ENCODE peak calls at places on chromosome 11, in ten cellular contexts. F, U, Z, Y, T, C, D, O, G and P are unnamed samples.

GRCh38 chr11:80163011-80163410 is 722.2 kb upstream of the TENM4 start:
- DNase-seq in F (no peak), U (no peak), Z (peak), Y (no peak), T (peak), C (no peak), D (no peak), O (peak), G (no peak), P (no peak)

GRCh38 chr11:120522736-120523135 is 11.2 kb downstream of the GRIK4 start:
- DNase-seq in F (no peak), U (no peak), Z (no peak), Y (peak), T (no peak), C (no peak), D (no peak), O (no peak), G (no peak), P (no peak)

GRCh38 chr11:12182650-12183511 is 72.5 kb downstream of the MICAL2 start:
- DNase-seq in F (peak), U (peak), Z (peak), Y (no peak), T (peak), C (peak), D (peak), O (peak), G (peak), P (peak)

GRCh38 chr11:32987851-32988250 is 27.8 kb upstream of the DEPDC7 start:
- DNase-seq in F (no peak), U (no peak), Z (no peak), Y (no peak), T (no peak), C (no peak), D (no peak), O (no peak), G (no peak), P (no peak)

GRCh38 chr11:100593321-100593720 is 93.8 kb upstream of the ARHGAP42 start:
- DNase-seq in F (no peak), U (no peak), Z (no peak), Y (no peak), T (peak), C (no peak), D (peak), O (peak), G (no peak), P (no peak)

GRCh38 chr11:130428271-130428670 is at the start of gene ADAMTS8:
- DNase-seq in F (peak), U (no peak), Z (no peak), Y (no peak), T (no peak), C (no peak), D (no peak), O (no peak), G (no peak), P (no peak)

GRCh38 chr11:6655790-6656580 is at the start of gene DCHS1:
- DNase-seq in F (no peak), U (peak), Z (no peak), Y (no peak), T (no peak), C (peak), D (no peak), O (no peak), G (no peak), P (no peak)

GRCh38 chr11:67266424-67267187 is at the start of gene GRK2:
- DNase-seq in F (peak), U (peak), Z (no peak), Y (peak), T (peak), C (peak), D (no peak), O (no peak), G (no peak), P (no peak)

GRCh38 chr11:61495801-61496601 is 12.5 kb upstream of the LRRC10B start:
- DNase-seq in F (no peak), U (no peak), Z (no peak), Y (no peak), T (peak), C (no peak), D (peak), O (no peak), G (no peak), P (no peak)

GRCh38 chr11:92917927-92918326 is 51.5 kb upstream of the MTNR1B start:
- DNase-seq in F (no peak), U (no peak), Z (no peak), Y (no peak), T (no peak), C (no peak), D (no peak), O (no peak), G (no peak), P (no peak)

GRCh38 chr11:2213384-2213842 is 41.8 kb upstream of the TH start:
- DNase-seq in F (no peak), U (no peak), Z (no peak), Y (no peak), T (no peak), C (no peak), D (no peak), O (no peak), G (peak), P (no peak)

GRCh38 chr11:62923634-62924411 is 2.7 kb upstream of the CHRM1 start:
- DNase-seq in F (no peak), U (no peak), Z (no peak), Y (no peak), T (no peak), C (peak), D (no peak), O (no peak), G (no peak), P (no peak)

GRCh38 chr11:2662024-2662312 is 37.8 kb downstream of the KCNQ1OT1 start:
- DNase-seq in F (no peak), U (no peak), Z (no peak), Y (no peak), T (no peak), C (no peak), D (no peak), O (no peak), G (no peak), P (no peak)

GRCh38 chr11:64206457-64207246 is at the start of gene FERMT3:
- DNase-seq in F (peak), U (peak), Z (no peak), Y (no peak), T (no peak), C (peak), D (no peak), O (no peak), G (peak), P (no peak)

GRCh38 chr11:86608251-86608799 is 64.1 kb downstream of the ME3 start:
- DNase-seq in F (peak), U (peak), Z (peak), Y (peak), T (peak), C (peak), D (peak), O (peak), G (peak), P (peak)

GRCh38 chr11:17892409-17892808 is 120.4 kb downstream of the SERGEF start:
- DNase-seq in F (no peak), U (no peak), Z (no peak), Y (no peak), T (no peak), C (no peak), D (no peak), O (no peak), G (no peak), P (no peak)

GRCh38 chr11:19472679-19473078 is 231.9 kb upstream of the E2F8 start:
- DNase-seq in F (no peak), U (no peak), Z (peak), Y (no peak), T (no peak), C (no peak), D (no peak), O (no peak), G (no peak), P (no peak)

GRCh38 chr11:67563354-67564114 is 20.1 kb upstream of the GSTP1 start:
- DNase-seq in F (no peak), U (peak), Z (peak), Y (no peak), T (peak), C (no peak), D (peak), O (peak), G (peak), P (peak)

GRCh38 chr11:1922411-1923113 is 3.1 kb downstream of the TNNT3 start:
- DNase-seq in F (peak), U (no peak), Z (no peak), Y (no peak), T (no peak), C (no peak), D (no peak), O (no peak), G (no peak), P (no peak)

GRCh38 chr11:45857834-45858492 is 10.7 kb downstream of the CRY2 start:
- DNase-seq in F (no peak), U (peak), Z (peak), Y (no peak), T (peak), C (no peak), D (no peak), O (peak), G (peak), P (peak)

GRCh38 chr11:58628446-58628845 is 6.0 kb downstream of the CNTF start:
- DNase-seq in F (no peak), U (no peak), Z (peak), Y (no peak), T (peak), C (no peak), D (no peak), O (peak), G (peak), P (peak)

GRCh38 chr11:19259487-19260345 is 19.0 kb upstream of the E2F8 start:
- DNase-seq in F (peak), U (peak), Z (peak), Y (peak), T (peak), C (peak), D (peak), O (peak), G (peak), P (no peak)

GRCh38 chr11:57792870-57793269 is 31.3 kb downstream of the CTNND1 start:
- DNase-seq in F (peak), U (no peak), Z (peak), Y (no peak), T (no peak), C (no peak), D (no peak), O (no peak), G (no peak), P (no peak)

GRCh38 chr11:41660585-41660984 is 201.1 kb upstream of the LRRC4C start:
- DNase-seq in F (peak), U (no peak), Z (no peak), Y (no peak), T (no peak), C (no peak), D (no peak), O (no peak), G (no peak), P (no peak)
- TF ChIP-seq CTCF in F (peak), U (no peak), Z (no peak), Y (no peak), T (no peak), C (no peak), D (no peak), O (peak), G (no peak), P (no peak)

GRCh38 chr11:837189-837989 is 4.6 kb downstream of the CD151 start:
- DNase-seq in F (peak), U (no peak), Z (no peak), Y (no peak), T (no peak), C (peak), D (no peak), O (no peak), G (no peak), P (no peak)

GRCh38 chr11:836700-837099 is 3.9 kb downstream of the CD151 start:
- DNase-seq in F (no peak), U (no peak), Z (no peak), Y (no peak), T (no peak), C (no peak), D (no peak), O (no peak), G (no peak), P (no peak)

GRCh38 chr11:838441-839279 is 3.7 kb downstream of the POLR2L start:
- DNase-seq in F (peak), U (no peak), Z (peak), Y (no peak), T (no peak), C (no peak), D (no peak), O (no peak), G (no peak), P (no peak)

GRCh38 chr11:839280-839623 is 3.1 kb downstream of the POLR2L start:
- DNase-seq in F (no peak), U (no peak), Z (no peak), Y (no peak), T (no peak), C (no peak), D (no peak), O (no peak), G (no peak), P (no peak)

GRCh38 chr11:837990-838307 is 4.4 kb downstream of the POLR2L start:
- DNase-seq in F (no peak), U (no peak), Z (no peak), Y (no peak), T (no peak), C (no peak), D (no peak), O (no peak), G (no peak), P (no peak)
- H3K4me3 ChIP-seq in F (no peak), U (no peak), Z (no peak), Y (no peak), T (no peak), C (no peak), D (no peak), O (no peak), G (no peak), P (no peak)

DNA sequence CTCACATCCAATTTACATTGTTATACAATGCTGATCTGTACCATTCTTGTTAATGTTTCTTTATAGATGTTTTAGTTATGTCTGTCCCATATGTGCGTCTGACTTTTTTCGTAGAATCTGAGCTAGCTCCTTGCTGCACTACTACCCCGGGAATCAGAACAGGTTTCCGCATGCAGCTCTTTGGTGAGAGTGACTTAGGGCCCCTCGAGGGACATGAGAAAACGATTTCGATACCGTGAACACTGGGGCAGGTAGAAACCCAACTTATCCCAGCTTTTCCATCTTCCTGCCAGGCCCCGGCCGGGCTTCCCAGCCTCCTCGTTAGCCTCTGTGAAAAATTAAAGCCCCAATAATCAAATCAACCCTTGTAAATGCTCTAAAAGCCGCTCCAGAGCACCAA is 23.4 kb upstream of the PKNOX2 start:
- DNase-seq in F (no peak), U (no peak), Z (no peak), Y (no peak), T (no peak), C (no peak), D (no peak), O (no peak), G (no peak), P (no peak)
- TF ChIP-seq CTCF in F (no peak), U (no peak), Z (no peak), Y (no peak), T (no peak), C (no peak), D (no peak), O (no peak), G (no peak), P (no peak)

GRCh38 chr11:71453021-71453910 is at the start of gene NADSYN1:
- DNase-seq in F (peak), U (peak), Z (peak), Y (peak), T (peak), C (peak), D (peak), O (peak), G (peak), P (no peak)

GRCh38 chr11:71452354-71453020 is 516 bp upstream of the NADSYN1 start:
- DNase-seq in F (peak), U (peak), Z (peak), Y (peak), T (peak), C (no peak), D (no peak), O (no peak), G (peak), P (no peak)

GRCh38 chr11:71456294-71456693 is 3.3 kb downstream of the NADSYN1 start:
- DNase-seq in F (no peak), U (no peak), Z (no peak), Y (no peak), T (no peak), C (no peak), D (no peak), O (no peak), G (no peak), P (no peak)

GRCh38 chr11:71453911-71454304 is 905 bp downstream of the NADSYN1 start:
- DNase-seq in F (no peak), U (no peak), Z (no peak), Y (no peak), T (no peak), C (no peak), D (no peak), O (no peak), G (no peak), P (no peak)

DNA sequence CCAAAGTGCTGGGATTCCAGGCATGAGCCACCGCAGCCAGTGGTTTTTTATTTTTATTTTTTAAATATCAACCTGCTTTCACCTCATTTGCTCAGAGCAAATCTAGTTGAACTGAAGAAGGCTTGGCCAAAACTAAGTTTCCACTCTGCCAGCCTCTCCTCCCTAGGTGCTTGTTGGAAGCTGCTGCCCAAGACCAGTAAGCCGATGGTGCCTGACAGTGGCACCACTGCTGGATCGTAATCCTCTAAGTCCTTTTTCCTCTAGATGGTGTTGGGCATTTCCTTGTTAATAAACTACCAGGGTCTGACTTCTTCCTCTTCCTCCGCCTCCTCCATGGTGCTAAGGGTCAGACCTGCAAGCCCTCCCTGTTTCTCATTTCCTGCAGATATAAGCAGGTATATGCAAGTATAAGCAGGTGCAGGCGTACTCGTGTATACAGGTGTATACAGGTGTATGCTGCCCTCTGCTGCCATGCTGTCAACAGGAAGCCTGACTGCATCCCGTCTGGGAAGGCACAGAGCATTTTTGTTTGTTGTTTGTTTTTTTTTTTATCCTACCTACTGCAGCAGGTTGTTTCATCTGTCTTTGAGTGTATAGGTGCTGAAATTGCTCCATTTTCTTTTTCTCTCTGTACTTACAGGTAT is 1.6 kb downstream of the NADSYN1 start:
- DNase-seq in F (no peak), U (no peak), Z (no peak), Y (no peak), T (no peak), C (no peak), D (no peak), O (no peak), G (no peak), P (no peak)
- H3K4me3 ChIP-seq in F (peak), U (no peak), Z (peak), Y (peak), T (no peak), C (no peak), D (peak), O (no peak), G (peak), P (peak)

GRCh38 chr11:112828433-112828832 is 132.8 kb upstream of the NCAM1 start:
- DNase-seq in F (no peak), U (no peak), Z (no peak), Y (no peak), T (no peak), C (no peak), D (no peak), O (no peak), G (no peak), P (no peak)
- TF ChIP-seq CTCF in F (no peak), U (no peak), Z (no peak), Y (no peak), T (no peak), C (no peak), D (no peak), O (no peak), G (no peak), P (no peak)

GRCh38 chr11:65418431-65418680 is 4.2 kb upstream of the NEAT1 start:
- DNase-seq in F (no peak), U (no peak), Z (no peak), Y (no peak), T (no peak), C (no peak), D (no peak), O (no peak), G (peak), P (no peak)
- H3K4me3 ChIP-seq in F (peak), U (peak), Z (peak), Y (peak), T (no peak), C (peak), D (peak), O (peak), G (peak), P (peak)

GRCh38 chr11:72598466-72598865 is 75.8 kb downstream of the PDE2A start:
- DNase-seq in F (no peak), U (no peak), Z (no peak), Y (no peak), T (no peak), C (no peak), D (no peak), O (no peak), G (no peak), P (no peak)

GRCh38 chr11:72600557-72600956 is 73.7 kb downstream of the PDE2A start:
- DNase-seq in F (no peak), U (no peak), Z (no peak), Y (no peak), T (no peak), C (no peak), D (no peak), O (no peak), G (no peak), P (no peak)

GRCh38 chr11:72602250-72602904 is 71.8 kb downstream of the PDE2A start:
- DNase-seq in F (no peak), U (no peak), Z (no peak), Y (no peak), T (no peak), C (no peak), D (no peak), O (no peak), G (no peak), P (no peak)

GRCh38 chr11:72599325-72600117 is 74.7 kb downstream of the PDE2A start:
- DNase-seq in F (no peak), U (no peak), Z (no peak), Y (no peak), T (no peak), C (no peak), D (no peak), O (no peak), G (no peak), P (no peak)

GRCh38 chr11:72598901-72599300 is 75.3 kb downstream of the PDE2A start:
- DNase-seq in F (no peak), U (no peak), Z (peak), Y (no peak), T (peak), C (peak), D (no peak), O (no peak), G (peak), P (no peak)
- TF ChIP-seq CTCF in F (peak), U (no peak), Z (peak), Y (peak), T (peak), C (peak), D (peak), O (peak), G (peak), P (peak)

DNA sequence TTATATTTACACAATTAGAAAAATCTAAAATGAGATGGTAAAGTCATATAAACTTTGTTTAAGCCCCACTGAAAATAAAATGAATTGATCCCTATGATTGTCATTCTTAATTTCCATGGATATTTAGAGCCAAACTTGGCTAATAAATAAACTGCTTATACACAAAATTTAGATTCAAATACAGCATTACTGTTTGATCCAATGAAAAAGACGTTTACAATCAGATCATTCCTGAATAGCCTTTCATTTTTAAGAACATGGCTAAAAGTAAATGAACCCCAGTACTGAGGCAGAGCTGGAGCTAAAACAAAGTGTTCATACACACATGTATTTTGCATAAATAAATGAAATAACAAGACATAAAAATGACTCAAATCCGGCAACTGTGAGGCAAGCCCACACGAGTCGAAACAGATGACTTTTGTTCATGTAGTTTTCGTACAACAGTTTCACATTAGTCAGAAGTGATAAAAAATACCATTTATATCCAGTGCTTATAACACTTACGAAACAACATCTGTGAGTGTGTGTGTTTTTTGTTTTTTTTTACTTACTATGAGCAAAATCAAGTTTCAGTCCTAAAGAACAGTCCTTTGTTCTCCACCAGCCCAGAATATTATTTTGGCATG is 386.5 kb downstream of the SOX6 start:
- DNase-seq in F (no peak), U (no peak), Z (peak), Y (no peak), T (peak), C (no peak), D (peak), O (no peak), G (no peak), P (no peak)
- H3K4me3 ChIP-seq in F (no peak), U (no peak), Z (no peak), Y (peak), T (peak), C (no peak), D (no peak), O (no peak), G (peak), P (no peak)